ENCODE peak calls at places on chromosome 16, in five cellular contexts. T, H, S, Q and V are unnamed samples.

GRCh38 chr16:66196770-66197169 is 169.7 kb upstream of the CDH5 start:
- DNase-seq in T (no peak), H (no peak), S (no peak), Q (no peak), V (no peak)

GRCh38 chr16:75250809-75251279 is 580 bp downstream of the BCAR1 start:
- DNase-seq in T (no peak), H (peak; percentile 88), S (no peak), Q (no peak), V (no peak)

GRCh38 chr16:54957403-54957802 is 26.7 kb downstream of the IRX5 start:
- DNase-seq in T (peak; percentile 23), H (no peak), S (no peak), Q (no peak), V (no peak)

GRCh38 chr16:16033208-16033717 is 83.8 kb downstream of the ABCC1 start:
- DNase-seq in T (no peak), H (no peak), S (no peak), Q (no peak), V (no peak)

GRCh38 chr16:54397838-54398237 is 111.3 kb upstream of the IRX3 start:
- DNase-seq in T (no peak), H (no peak), S (no peak), Q (no peak), V (no peak)

GRCh38 chr16:55494994-55495421 is 13.9 kb upstream of the LPCAT2 start:
- DNase-seq in T (peak; percentile 54), H (no peak), S (peak; percentile 96), Q (no peak), V (no peak)

GRCh38 chr16:75225678-75226515 is 7.1 kb downstream of the CTRB1 start:
- DNase-seq in T (no peak), H (no peak), S (no peak), Q (no peak), V (no peak)

GRCh38 chr16:16994831-16995230 is 475.9 kb downstream of the XYLT1 start:
- DNase-seq in T (no peak), H (no peak), S (no peak), Q (no peak), V (no peak)

GRCh38 chr16:71859751-71860521 is 14.2 kb downstream of the ATXN1L start:
- DNase-seq in T (no peak), H (no peak), S (no peak), Q (no peak), V (no peak)

GRCh38 chr16:20838250-20838649 is 31.9 kb downstream of the REXO5 start:
- DNase-seq in T (no peak), H (no peak), S (no peak), Q (no peak), V (no peak)

GRCh38 chr16:56450275-56450889 is 750 bp downstream of the NUDT21 start:
- DNase-seq in T (no peak), H (no peak), S (peak; percentile 14), Q (no peak), V (no peak)

GRCh38 chr16:83328936-83329335 is 478.8 kb upstream of the HSBP1 start:
- DNase-seq in T (no peak), H (no peak), S (no peak), Q (no peak), V (no peak)

GRCh38 chr16:21554795-21555585 is 44.4 kb upstream of the METTL9 start:
- DNase-seq in T (peak; percentile 86), H (peak; percentile 93), S (peak; percentile 71), Q (peak; percentile 79), V (peak; percentile 94)

GRCh38 chr16:12064291-12064690 is 87.8 kb downstream of the SNX29 start:
- DNase-seq in T (no peak), H (no peak), S (no peak), Q (no peak), V (no peak)

GRCh38 chr16:23509441-23509754 is 896 bp downstream of the GGA2 start:
- DNase-seq in T (no peak), H (no peak), S (no peak), Q (no peak), V (no peak)

GRCh38 chr16:23510154-23510914 is at the start of gene GGA2:
- DNase-seq in T (peak; percentile 85), H (peak; percentile 90), S (peak; percentile 74), Q (peak; percentile 72), V (peak; percentile 93)

GRCh38 chr16:23506606-23506994 is 3.7 kb downstream of the GGA2 start:
- DNase-seq in T (no peak), H (no peak), S (no peak), Q (no peak), V (no peak)

GRCh38 chr16:23509763-23510153 is 536 bp downstream of the GGA2 start:
- DNase-seq in T (peak; percentile 93), H (peak; percentile 55), S (peak; percentile 39), Q (no peak), V (no peak)

DNA sequence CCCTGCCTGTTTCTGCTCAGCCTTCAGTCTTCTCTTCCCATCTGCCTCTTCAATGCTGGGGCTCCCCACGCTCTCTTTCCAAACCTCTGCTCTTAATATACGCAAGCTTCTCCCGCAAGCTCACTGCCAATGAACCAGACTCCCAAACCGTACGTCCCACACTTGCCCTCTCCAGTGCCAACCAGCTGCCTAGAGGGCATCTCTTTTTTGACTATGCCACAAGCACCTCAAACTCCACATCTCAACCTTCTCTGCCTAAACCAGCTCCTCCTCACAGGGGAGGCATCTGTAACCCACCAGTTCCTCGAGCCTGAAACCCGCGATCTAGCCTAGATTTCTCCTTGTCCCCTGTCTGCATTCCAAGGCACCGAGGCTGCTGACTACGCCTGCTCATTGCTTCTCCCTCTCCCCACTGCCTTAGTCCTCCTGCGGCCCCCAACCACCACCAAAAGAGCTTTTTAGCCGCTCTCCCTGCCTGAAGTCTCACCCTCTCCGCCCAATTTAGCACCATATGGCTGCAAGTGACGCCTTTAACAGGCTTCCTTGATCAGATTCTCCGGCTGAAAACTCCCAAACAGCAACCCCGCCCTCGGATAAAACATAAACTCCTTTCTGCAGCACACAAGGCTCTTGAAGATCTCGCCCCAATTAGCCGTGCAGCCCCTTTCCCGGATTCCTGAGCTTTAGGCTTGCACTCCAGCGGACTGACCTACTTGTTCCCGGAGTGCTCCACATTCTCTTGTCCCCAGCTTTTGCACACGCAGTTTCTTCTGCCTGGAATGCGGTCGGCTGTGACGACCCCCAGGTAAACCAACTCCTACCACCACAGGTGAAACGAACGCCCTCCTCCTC is 1.5 kb downstream of the GGA2 start:
- DNase-seq in T (peak; percentile 28), H (no peak), S (no peak), Q (no peak), V (no peak)
- H3K4me3 ChIP-seq in T (peak overlapping the region; percentile 91), H (peak overlapping the region; percentile 93), S (peak overlapping the region; percentile 80), Q (peak overlapping the region; percentile 93), V (peak overlapping the region; percentile 92)

GRCh38 chr16:57480127-57480753 is 6.1 kb downstream of the DOK4 start:
- DNase-seq in T (peak; percentile 74), H (peak; percentile 93), S (peak; percentile 13), Q (no peak), V (peak; percentile 90)
- H3K27ac ChIP-seq in T (peak overlapping the region; percentile 51), H (peak overlapping the region; percentile 94), S (no peak overlapping the region), Q (peak overlapping the region; percentile 72), V (peak overlapping the region; percentile 90)

DNA sequence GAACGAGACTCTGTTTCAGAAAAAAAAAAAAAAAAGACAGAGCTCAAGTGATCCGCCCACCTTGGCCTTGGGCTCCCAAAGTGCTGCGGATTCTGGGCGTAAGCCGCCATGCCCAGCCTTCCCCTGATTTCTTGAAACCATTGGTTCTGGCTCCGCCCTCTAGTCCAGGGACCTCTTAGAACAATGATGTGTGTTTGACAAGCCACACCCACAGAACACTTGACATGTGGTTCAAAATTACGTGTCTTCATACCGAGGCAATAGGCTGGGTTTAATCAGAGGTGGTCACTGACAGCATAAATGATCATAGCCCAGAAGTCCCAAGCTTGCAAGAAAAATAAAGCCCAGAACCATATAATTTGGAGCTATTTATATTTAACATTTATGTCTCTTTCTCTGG is 23.0 kb downstream of the KNOP1 start:
- DNase-seq in T (no peak), H (no peak), S (no peak), Q (no peak), V (no peak)
- TF ChIP-seq CTCF in T (no peak), H (no peak), S (no peak), Q (no peak), V (no peak)

GRCh38 chr16:1525871-1526607 is 7.4 kb upstream of the TMEM204 start:
- DNase-seq in T (no peak), H (no peak), S (no peak), Q (no peak), V (no peak)

GRCh38 chr16:1524366-1524765 is 9.1 kb upstream of the TMEM204 start:
- DNase-seq in T (no peak), H (no peak), S (no peak), Q (no peak), V (no peak)

GRCh38 chr16:1526608-1527555 is 6.6 kb upstream of the TMEM204 start:
- DNase-seq in T (no peak), H (no peak), S (no peak), Q (no peak), V (no peak)

GRCh38 chr16:1520461-1520860 is 13.0 kb upstream of the TMEM204 start:
- DNase-seq in T (no peak), H (no peak), S (no peak), Q (no peak), V (no peak)

GRCh38 chr16:1523581-1524245 is 9.8 kb upstream of the TMEM204 start:
- DNase-seq in T (no peak), H (no peak), S (no peak), Q (no peak), V (no peak)
- H3K4me3 ChIP-seq in T (no peak overlapping the region), H (no peak overlapping the region), S (no peak overlapping the region), Q (no peak overlapping the region), V (no peak overlapping the region)

GRCh38 chr16:81446318-81447275 is 2.0 kb downstream of the CMIP start:
- DNase-seq in T (no peak), H (peak; percentile 71), S (peak; percentile 51), Q (no peak), V (no peak)
- H3K27ac ChIP-seq in T (no peak overlapping the region), H (peak overlapping the region; percentile 98), S (peak overlapping the region; percentile 80), Q (peak overlapping the region; percentile 89), V (peak overlapping the region; percentile 84)

GRCh38 chr16:31458073-31458834 is 1.0 kb upstream of the ARMC5 start:
- DNase-seq in T (peak; percentile 46), H (peak; percentile 76), S (peak; percentile 45), Q (no peak), V (no peak)
- TF ChIP-seq CTCF in T (peak; percentile 42), H (no peak), S (peak; percentile 24), Q (no peak), V (no peak)

DNA sequence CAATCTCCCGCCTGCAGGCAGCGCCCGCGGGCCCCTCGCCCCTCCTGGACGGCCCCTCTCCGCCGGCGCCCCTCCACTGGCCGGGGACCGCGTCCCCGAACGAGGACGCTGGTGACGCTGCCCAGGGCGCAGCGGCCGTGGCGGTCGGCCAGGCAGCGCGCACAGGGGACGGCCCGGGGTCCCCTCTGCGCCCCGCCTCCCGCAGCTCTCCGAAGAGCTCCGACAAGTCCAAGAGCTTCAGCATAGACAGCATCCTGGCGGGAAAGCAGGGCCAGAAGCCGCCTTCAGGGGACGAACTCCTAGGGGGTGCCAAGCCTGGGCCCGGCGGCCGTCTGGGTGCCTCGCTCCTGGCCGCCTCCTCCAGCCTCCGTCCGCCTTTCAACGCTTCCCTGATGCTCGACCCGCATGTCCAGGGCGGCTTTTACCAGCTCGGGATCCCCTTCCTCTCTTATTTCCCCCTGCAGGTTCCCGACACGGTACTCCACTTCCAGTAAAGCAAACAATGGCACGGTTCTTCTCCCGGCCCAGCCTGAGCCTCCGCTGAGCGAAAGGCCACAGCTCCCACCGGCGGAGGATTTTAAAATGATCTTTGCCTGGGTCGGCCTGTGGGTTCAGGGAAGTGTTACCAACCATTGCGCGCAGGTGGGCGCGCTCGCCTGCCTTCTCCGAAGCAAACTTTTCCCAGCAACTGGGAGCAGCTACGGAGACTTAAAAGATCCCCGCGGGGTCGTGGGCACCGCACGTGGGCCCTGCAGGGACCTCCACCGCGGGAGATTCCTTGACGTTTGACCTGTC is 1.1 kb downstream of the FOXL1 start:
- DNase-seq in T (no peak), H (no peak), S (no peak), Q (no peak), V (peak; percentile 76)
- H3K4me3 ChIP-seq in T (no peak overlapping the region), H (no peak overlapping the region), S (peak overlapping the region; percentile 71), Q (peak overlapping the region; percentile 19), V (peak overlapping the region; percentile 82)